ENCODE peak calls at places on chromosome 17, in nine cellular contexts. R, D, B, J, P, A, E, Z and M are unnamed samples.

GRCh38 chr17:31722251-31723056 is 136.6 kb downstream of the COPRS start:
- DNase-seq in R (no peak), D (no peak), B (peak; percentile 65), J (no peak), P (no peak), A (no peak), E (no peak), Z (no peak), M (peak; percentile 58)

GRCh38 chr17:45229681-45230409 is 8.2 kb downstream of the FMNL1 start:
- DNase-seq in R (no peak), D (no peak), B (no peak), J (peak; percentile 71), P (peak; percentile 86), A (peak; percentile 63), E (no peak), Z (no peak), M (no peak)

GRCh38 chr17:50114849-50115357 is 15.1 kb downstream of the SAMD14 start:
- DNase-seq in R (no peak), D (no peak), B (peak; percentile 62), J (no peak), P (no peak), A (peak; percentile 68), E (peak; percentile 78), Z (peak; percentile 79), M (peak; percentile 79)

GRCh38 chr17:55398689-55399088 is 22.9 kb downstream of the MMD start:
- DNase-seq in R (no peak), D (no peak), B (no peak), J (no peak), P (no peak), A (no peak), E (peak; percentile 28), Z (peak; percentile 67), M (peak; percentile 38)

GRCh38 chr17:17342242-17342945 is 39.2 kb downstream of the NT5M start:
- DNase-seq in R (no peak), D (no peak), B (peak; percentile 4), J (peak; percentile 26), P (peak; percentile 40), A (no peak), E (no peak), Z (no peak), M (no peak)

GRCh38 chr17:3197219-3197618 is at the start of gene OR1A2:
- DNase-seq in R (no peak), D (no peak), B (no peak), J (no peak), P (no peak), A (no peak), E (no peak), Z (no peak), M (no peak)

GRCh38 chr17:41483991-41484826 is 3.3 kb upstream of the KRT35 start:
- DNase-seq in R (no peak), D (no peak), B (no peak), J (no peak), P (no peak), A (no peak), E (no peak), Z (no peak), M (no peak)

GRCh38 chr17:45020354-45021138 is 30.9 kb downstream of the DCAKD start:
- DNase-seq in R (no peak), D (no peak), B (peak; percentile 58), J (no peak), P (no peak), A (no peak), E (peak; percentile 16), Z (no peak), M (peak; percentile 54)

GRCh38 chr17:4949321-4950074 is 1.2 kb upstream of the PFN1 start:
- DNase-seq in R (peak; percentile 82), D (peak; percentile 94), B (peak; percentile 84), J (peak; percentile 87), P (peak; percentile 95), A (peak; percentile 97), E (peak; percentile 69), Z (peak; percentile 60), M (peak; percentile 69)

GRCh38 chr17:70562137-70562536 is 392.8 kb downstream of the KCNJ2 start:
- DNase-seq in R (no peak), D (no peak), B (no peak), J (no peak), P (no peak), A (no peak), E (no peak), Z (no peak), M (no peak)

GRCh38 chr17:65041518-65041917 is 15.0 kb downstream of the GNA13 start:
- DNase-seq in R (no peak), D (no peak), B (no peak), J (no peak), P (no peak), A (peak; percentile 45), E (no peak), Z (no peak), M (no peak)

GRCh38 chr17:1724869-1725641 is 551 bp downstream of the WDR81 start:
- DNase-seq in R (no peak), D (no peak), B (no peak), J (peak; percentile 77), P (peak; percentile 91), A (no peak), E (no peak), Z (no peak), M (no peak)
- TF ChIP-seq CTCF in R (no peak), D (no peak), B (no peak), J (no peak), P (no peak), A (no peak), E (no peak), Z (no peak), M (no peak)

DNA sequence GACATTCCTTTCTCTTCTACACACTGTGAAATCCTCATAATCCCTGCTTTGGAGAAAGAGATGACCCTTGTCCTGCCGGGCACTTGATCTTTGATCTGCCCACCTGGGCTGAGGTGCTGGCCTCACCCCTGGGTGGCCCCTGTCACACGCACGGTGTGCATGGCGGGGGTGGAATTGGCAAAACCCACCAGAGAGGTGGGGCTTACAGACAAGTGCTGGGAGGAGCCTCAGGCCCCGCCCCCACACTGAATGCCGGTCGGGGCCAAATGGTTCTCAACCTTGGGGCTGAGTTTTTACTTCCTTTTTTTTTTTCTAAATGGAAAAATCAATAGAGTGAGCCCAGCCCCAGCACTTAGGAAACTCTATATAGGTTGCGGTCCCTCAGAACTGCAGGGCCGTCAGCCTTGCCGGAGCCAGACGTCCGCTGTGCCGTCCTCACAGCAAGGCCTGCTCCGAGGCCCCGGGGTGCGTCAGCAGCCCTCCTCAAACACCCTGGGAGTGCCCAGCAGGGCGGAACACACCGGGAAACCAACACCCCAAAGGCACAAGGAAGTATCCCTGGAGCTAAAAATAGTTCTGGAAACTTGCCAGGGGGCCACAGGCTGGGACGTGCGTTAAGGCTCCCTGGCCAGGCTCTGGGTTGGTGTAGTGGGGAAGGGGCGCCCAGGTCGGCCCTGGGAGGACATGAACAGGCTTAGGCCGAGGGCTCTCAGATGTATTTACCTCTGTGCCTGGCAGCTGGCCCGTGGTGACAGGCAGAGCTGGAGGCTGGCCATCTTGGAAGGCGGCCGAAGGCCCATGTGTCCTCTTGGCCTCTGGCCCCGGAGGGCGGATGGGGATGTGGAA is 11.0 kb downstream of the GPRC5C start:
- DNase-seq in R (peak; percentile 91), D (peak; percentile 94), B (peak; percentile 97), J (peak; percentile 89), P (peak; percentile 97), A (peak; percentile 51), E (peak; percentile 22), Z (peak; percentile 68), M (peak; percentile 63)
- H3K4me3 ChIP-seq in R (peak overlapping the region; percentile 38), D (no peak overlapping the region), B (peak overlapping the region; percentile 15), J (peak overlapping the region; percentile 59), P (peak overlapping the region; percentile 6), A (peak overlapping the region; percentile 11), E (no peak overlapping the region), Z (no peak overlapping the region), M (no peak overlapping the region)

DNA sequence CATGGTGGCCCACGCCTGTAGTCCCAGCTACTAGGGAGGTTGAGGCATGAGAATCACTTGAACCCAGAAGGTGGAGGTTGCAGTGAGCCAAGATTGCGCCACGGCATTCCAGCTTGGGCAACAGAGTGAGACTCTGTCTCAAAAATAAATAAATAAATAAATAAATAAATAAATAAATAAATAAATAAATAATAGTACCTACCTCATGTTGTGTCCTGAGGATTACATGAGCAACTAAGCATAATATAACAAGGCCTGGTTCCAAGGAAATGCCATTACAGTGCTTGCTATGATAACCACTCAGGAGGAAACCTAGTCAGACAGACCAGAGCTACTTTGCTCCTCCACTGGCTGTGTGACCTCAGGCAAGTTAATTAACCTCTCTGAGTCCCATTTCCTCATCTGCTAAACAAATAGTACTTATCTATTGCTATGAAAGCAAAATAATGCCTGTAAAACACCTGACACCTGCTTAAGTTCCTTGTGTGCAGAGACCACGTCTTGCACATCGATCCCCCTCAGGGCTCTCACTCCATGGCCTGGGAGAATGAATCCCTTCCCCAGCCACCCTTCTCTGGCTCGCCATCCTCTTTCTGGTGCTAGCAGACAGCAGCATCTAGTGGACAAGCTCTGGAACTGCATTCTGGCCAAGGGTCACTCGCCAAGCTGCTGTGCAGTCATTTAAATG is 7.5 kb downstream of the EPOP start:
- DNase-seq in R (peak; percentile 78), D (no peak), B (peak; percentile 71), J (no peak), P (peak; percentile 89), A (peak; percentile 81), E (peak; percentile 75), Z (peak; percentile 85), M (peak; percentile 81)
- TF ChIP-seq CTCF in R (peak; percentile 99), D (peak; percentile 90), B (peak; percentile 99), J (peak; percentile 96), P (no peak), A (peak; percentile 100), E (peak; percentile 100), Z (peak; percentile 100), M (no peak)

GRCh38 chr17:58694826-58695225 is 2.4 kb downstream of the RAD51C start:
- DNase-seq in R (no peak), D (no peak), B (no peak), J (no peak), P (no peak), A (no peak), E (no peak), Z (no peak), M (no peak)

GRCh38 chr17:58692239-58693055 is at the start of gene RAD51C:
- DNase-seq in R (peak; percentile 83), D (peak; percentile 97), B (peak; percentile 88), J (peak; percentile 81), P (peak; percentile 95), A (peak; percentile 95), E (peak; percentile 77), Z (peak; percentile 47), M (peak; percentile 86)

GRCh38 chr17:58693208-58693607 is 806 bp downstream of the RAD51C start:
- DNase-seq in R (no peak), D (no peak), B (no peak), J (no peak), P (no peak), A (peak; percentile 9), E (peak; percentile 32), Z (no peak), M (no peak)

GRCh38 chr17:58694302-58694701 is 1.9 kb downstream of the RAD51C start:
- DNase-seq in R (no peak), D (no peak), B (no peak), J (no peak), P (no peak), A (no peak), E (no peak), Z (no peak), M (no peak)

GRCh38 chr17:58693751-58694150 is 1.3 kb downstream of the RAD51C start:
- DNase-seq in R (no peak), D (no peak), B (no peak), J (no peak), P (no peak), A (no peak), E (peak; percentile 9), Z (no peak), M (no peak)
- H3K4me3 ChIP-seq in R (no peak overlapping the region), D (no peak overlapping the region), B (no peak overlapping the region), J (no peak overlapping the region), P (no peak overlapping the region), A (peak overlapping the region; percentile 86), E (no peak overlapping the region), Z (no peak overlapping the region), M (no peak overlapping the region)